ENCODE peak calls at places on chromosomes 7 and 10, in ten cellular contexts. One of them, this sample, is unnamed.

GRCh38 chr10:1569208-1569607 is 168.1 kb downstream of the ADARB2 start:
- DNase-seq in astrocyte of the spinal cord: no peak
- DNase-seq in brain microvascular endothelial cell: no peak
- DNase-seq in EL: no peak
- DNase-seq in MM.1S: no peak
- DNase-seq in RWPE1: no peak
- DNase-seq in T-helper 1 cell: no peak
- DNase-seq in osteocyte: no peak
- DNase-seq in aorta: no peak
- DNase-seq in mesendoderm: no peak
- DNase-seq in this sample: no peak

GRCh38 chr10:97714401-97715258 is 1.1 kb downstream of the MARVELD1 start:
- DNase-seq in EL: peak
- DNase-seq in astrocyte of the spinal cord: peak
- DNase-seq in osteocyte: peak
- DNase-seq in mesendoderm: peak
- DNase-seq in T-helper 1 cell: no peak
- DNase-seq in RWPE1: peak
- DNase-seq in MM.1S: no peak
- DNase-seq in brain microvascular endothelial cell: peak
- DNase-seq in aorta: peak
- DNase-seq in this sample: peak

GRCh38 chr10:75818552-75818951 is 387.1 kb downstream of the LRMDA start:
- DNase-seq in mesendoderm: no peak
- DNase-seq in RWPE1: no peak
- DNase-seq in astrocyte of the spinal cord: no peak
- DNase-seq in EL: no peak
- DNase-seq in T-helper 1 cell: no peak
- DNase-seq in MM.1S: no peak
- DNase-seq in osteocyte: no peak
- DNase-seq in aorta: no peak
- DNase-seq in brain microvascular endothelial cell: no peak
- DNase-seq in this sample: no peak

GRCh38 chr7:39595102-39595620 is 28.2 kb upstream of the RALA start:
- DNase-seq in aorta: no peak
- DNase-seq in RWPE1: no peak
- DNase-seq in MM.1S: no peak
- DNase-seq in T-helper 1 cell: no peak
- DNase-seq in EL: peak
- DNase-seq in astrocyte of the spinal cord: peak
- DNase-seq in brain microvascular endothelial cell: peak
- DNase-seq in osteocyte: no peak
- DNase-seq in mesendoderm: no peak
- DNase-seq in this sample: no peak

GRCh38 chr7:34762769-34763168 is 104.8 kb downstream of the NPSR1 start:
- DNase-seq in mesendoderm: no peak
- DNase-seq in RWPE1: no peak
- DNase-seq in brain microvascular endothelial cell: no peak
- DNase-seq in MM.1S: no peak
- DNase-seq in EL: peak
- DNase-seq in T-helper 1 cell: no peak
- DNase-seq in astrocyte of the spinal cord: no peak
- DNase-seq in aorta: no peak
- DNase-seq in osteocyte: no peak
- DNase-seq in this sample: no peak

GRCh38 chr7:88269606-88270005 is 37.1 kb downstream of the STEAP4 start:
- DNase-seq in osteocyte: no peak
- DNase-seq in EL: no peak
- DNase-seq in astrocyte of the spinal cord: no peak
- DNase-seq in brain microvascular endothelial cell: no peak
- DNase-seq in aorta: no peak
- DNase-seq in mesendoderm: no peak
- DNase-seq in MM.1S: no peak
- DNase-seq in RWPE1: no peak
- DNase-seq in T-helper 1 cell: no peak
- DNase-seq in this sample: no peak

GRCh38 chr7:82723411-82723810 is 279.8 kb upstream of the CACNA2D1 start:
- DNase-seq in EL: no peak
- DNase-seq in T-helper 1 cell: no peak
- DNase-seq in RWPE1: no peak
- DNase-seq in astrocyte of the spinal cord: no peak
- DNase-seq in brain microvascular endothelial cell: no peak
- DNase-seq in osteocyte: no peak
- DNase-seq in mesendoderm: no peak
- DNase-seq in MM.1S: no peak
- DNase-seq in aorta: no peak
- DNase-seq in this sample: no peak

GRCh38 chr7:2980406-2981102 is 63.1 kb downstream of the CARD11 start:
- DNase-seq in RWPE1: no peak
- DNase-seq in aorta: peak
- DNase-seq in T-helper 1 cell: no peak
- DNase-seq in astrocyte of the spinal cord: no peak
- DNase-seq in mesendoderm: no peak
- DNase-seq in brain microvascular endothelial cell: no peak
- DNase-seq in MM.1S: no peak
- DNase-seq in EL: no peak
- DNase-seq in osteocyte: no peak
- DNase-seq in this sample: no peak

This sample was measured in lower lobe of right lung.